ENCODE peak calls at places on chromosome 5, in five cellular contexts. Y is posterior cingulate gyrus, N is breast epithelium, U is HTR-8/SVneo, D is AG08395. I is an unnamed sample.

GRCh38 chr5:134592141-134592746 is 40.4 kb downstream of the SAR1B start:
- DNase-seq in N (no peak), U (no peak), Y (no peak), D (peak), I (no peak)

GRCh38 chr5:150499437-150499956 is 8.4 kb upstream of the NDST1 start:
- DNase-seq in N (no peak), D (no peak), U (no peak), Y (no peak), I (no peak)

GRCh38 chr5:91494447-91495001 is 111.4 kb upstream of the ARRDC3 start:
- DNase-seq in N (no peak), U (no peak), D (no peak), Y (no peak), I (no peak)

GRCh38 chr5:82641362-82641988 is 363.3 kb upstream of the RPS23 start:
- DNase-seq in U (peak), N (peak), D (peak), Y (peak), I (peak)

GRCh38 chr5:139811076-139811607 is 15.5 kb downstream of the PSD2 start:
- DNase-seq in Y (no peak), U (no peak), D (no peak), N (no peak), I (no peak)

GRCh38 chr5:135644816-135645215 is 66.0 kb upstream of the CXCL14 start:
- DNase-seq in Y (no peak), U (no peak), D (no peak), N (no peak), I (no peak)

GRCh38 chr5:95939465-95939864 is 22.2 kb downstream of the ELL2 start:
- DNase-seq in U (no peak), D (no peak), Y (no peak), N (no peak), I (no peak)

GRCh38 chr5:126428421-126428820 is 5.2 kb downstream of the GRAMD2B start:
- DNase-seq in D (no peak), N (no peak), U (no peak), Y (no peak), I (no peak)

GRCh38 chr5:174119386-174119785 is 73.9 kb downstream of the NSG2 start:
- DNase-seq in D (no peak), Y (peak), N (no peak), U (no peak), I (no peak)

GRCh38 chr5:132389453-132390286 is 20.2 kb downstream of the SLC22A5 start:
- DNase-seq in D (peak), N (peak), Y (no peak), U (peak), I (peak)

GRCh38 chr5:93299596-93300308 is 281.3 kb downstream of the NR2F1-AS1 start:
- DNase-seq in U (no peak), N (no peak), D (no peak), Y (no peak), I (no peak)

GRCh38 chr5:142006363-142007236 is 6.2 kb downstream of the GNPDA1 start:
- DNase-seq in U (no peak), D (no peak), N (no peak), Y (no peak), I (no peak)

GRCh38 chr5:33968133-33969005 is 16.1 kb downstream of the SLC45A2 start:
- DNase-seq in N (no peak), D (no peak), Y (no peak), U (no peak), I (no peak)